ENCODE peak calls at places on chromosomes 12 and 14, in six cellular contexts. V is neuronal stem cell, H is OCI-LY7, I is mesendoderm, X is aorta, G is fibroblast of lung. K is an unnamed sample.

GRCh38 chr12:49675137-49675536 is 32.1 kb downstream of the FMNL3 start:
- DNase-seq in X (no peak), I (no peak), V (no peak), H (no peak), G (no peak), K (no peak)

GRCh38 chr14:100328495-100329163 is 5.5 kb downstream of the SLC25A47 start:
- DNase-seq in H (no peak), X (no peak), G (no peak), V (no peak), I (no peak), K (no peak)

GRCh38 chr12:132414634-132415340 is 75.2 kb upstream of the FBRSL1 start:
- DNase-seq in H (peak; percentile 82), G (peak; percentile 72), I (peak; percentile 74), V (peak; percentile 75), X (peak; percentile 90), K (peak; percentile 60)

GRCh38 chr12:72586456-72586855 is 314.3 kb downstream of the TRHDE start:
- DNase-seq in H (no peak), I (peak; percentile 85), G (no peak), X (no peak), V (no peak), K (no peak)

GRCh38 chr14:104375551-104376201 is 203.9 kb upstream of the C14orf180 start:
- DNase-seq in X (peak; percentile 40), I (no peak), H (no peak), V (no peak), G (no peak), K (no peak)

GRCh38 chr12:105444050-105444808 is 113.7 kb downstream of the C12orf75 start:
- DNase-seq in G (no peak), I (no peak), H (no peak), X (no peak), V (no peak), K (no peak)

GRCh38 chr12:6752181-6752930 is 585 bp downstream of the MLF2 start:
- DNase-seq in V (no peak), H (peak; percentile 42), I (peak; percentile 77), X (peak; percentile 83), G (peak; percentile 61), K (peak; percentile 84)

GRCh38 chr12:9673404-9674225 is 4.1 kb downstream of the CLEC2D start:
- DNase-seq in V (no peak), G (peak; percentile 92), I (peak; percentile 79), H (peak; percentile 43), X (peak; percentile 78), K (peak; percentile 92)

GRCh38 chr14:35999264-35999663 is 173.1 kb downstream of the BRMS1L start:
- DNase-seq in G (no peak), H (no peak), V (no peak), I (no peak), X (no peak), K (no peak)

GRCh38 chr12:5509122-5509521 is 77.2 kb downstream of the NTF3 start:
- DNase-seq in G (no peak), V (no peak), H (no peak), I (no peak), X (no peak), K (no peak)

GRCh38 chr12:117025481-117026151 is 73.6 kb downstream of the TESC start:
- DNase-seq in X (peak; percentile 47), G (peak; percentile 67), V (peak; percentile 71), I (peak; percentile 84), H (peak; percentile 69), K (peak; percentile 74)

GRCh38 chr14:50542941-50543418 is 10.6 kb upstream of the MAP4K5 start:
- DNase-seq in V (peak; percentile 30), I (peak; percentile 58), X (no peak), G (peak; percentile 68), H (peak; percentile 70), K (peak; percentile 51)

GRCh38 chr12:107406932-107407331 is 278.7 kb upstream of the PWP1 start:
- DNase-seq in I (no peak), X (no peak), G (no peak), H (no peak), V (no peak), K (no peak)

GRCh38 chr12:75489613-75490210 is 9.2 kb downstream of the GLIPR1 start:
- DNase-seq in V (no peak), H (no peak), I (no peak), G (peak; percentile 33), X (no peak), K (no peak)

GRCh38 chr14:103543140-103543539 is 14.1 kb downstream of the TRMT61A start:
- DNase-seq in G (no peak), I (no peak), X (peak; percentile 68), H (no peak), V (no peak), K (no peak)

GRCh38 chr14:97625512-97625911 is 828.3 kb downstream of the VRK1 start:
- DNase-seq in V (no peak), G (no peak), I (no peak), X (no peak), H (no peak), K (no peak)

GRCh38 chr12:16573652-16574077 is 32.3 kb downstream of the LMO3 start:
- DNase-seq in I (peak; percentile 98), X (no peak), G (peak; percentile 91), H (no peak), V (peak; percentile 38), K (peak; percentile 47)

GRCh38 chr14:38627163-38627562 is 371.3 kb upstream of the CLEC14A start:
- DNase-seq in X (no peak), V (no peak), H (no peak), G (no peak), I (no peak), K (no peak)

DNA sequence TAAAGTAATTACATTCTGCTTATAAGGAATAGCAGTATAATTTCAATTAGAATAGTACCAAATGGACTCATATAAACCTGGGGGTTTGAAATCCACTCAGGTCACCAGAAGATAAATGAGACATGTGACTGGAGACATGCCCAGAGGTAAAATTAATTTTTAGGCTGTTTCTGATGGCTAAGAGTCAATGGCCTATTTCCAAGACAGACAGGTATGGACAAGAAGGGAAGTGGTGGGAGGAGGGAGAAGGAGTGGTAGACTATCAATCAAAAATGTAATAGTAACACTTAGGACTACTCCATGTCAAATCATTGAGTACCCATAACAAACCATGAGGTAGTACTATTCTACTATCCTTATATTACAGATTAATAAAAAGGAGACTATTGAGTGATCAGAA is 544.0 kb downstream of the GALC start:
- DNase-seq in H (no peak), X (no peak), V (no peak), G (no peak), I (no peak), K (no peak)
- H3K27ac ChIP-seq in H (no peak overlapping the region), X (no peak overlapping the region), V (no peak overlapping the region), G (no peak overlapping the region), I (no peak overlapping the region), K (no peak overlapping the region)

GRCh38 chr14:21262410-21262809 is 6.8 kb downstream of the HNRNPC start:
- DNase-seq in H (no peak), X (peak; percentile 33), I (no peak), V (no peak), G (no peak), K (no peak)

GRCh38 chr14:21261824-21262223 is 7.4 kb downstream of the HNRNPC start:
- DNase-seq in V (no peak), X (no peak), G (no peak), I (no peak), H (no peak), K (no peak)

GRCh38 chr14:21267431-21267845 is 1.8 kb downstream of the HNRNPC start:
- DNase-seq in I (no peak), G (no peak), X (no peak), H (peak; percentile 44), V (no peak), K (peak; percentile 29)

GRCh38 chr14:21264025-21264801 is 5.0 kb downstream of the HNRNPC start:
- DNase-seq in X (no peak), H (no peak), G (peak; percentile 74), V (no peak), I (no peak), K (peak; percentile 84)

DNA sequence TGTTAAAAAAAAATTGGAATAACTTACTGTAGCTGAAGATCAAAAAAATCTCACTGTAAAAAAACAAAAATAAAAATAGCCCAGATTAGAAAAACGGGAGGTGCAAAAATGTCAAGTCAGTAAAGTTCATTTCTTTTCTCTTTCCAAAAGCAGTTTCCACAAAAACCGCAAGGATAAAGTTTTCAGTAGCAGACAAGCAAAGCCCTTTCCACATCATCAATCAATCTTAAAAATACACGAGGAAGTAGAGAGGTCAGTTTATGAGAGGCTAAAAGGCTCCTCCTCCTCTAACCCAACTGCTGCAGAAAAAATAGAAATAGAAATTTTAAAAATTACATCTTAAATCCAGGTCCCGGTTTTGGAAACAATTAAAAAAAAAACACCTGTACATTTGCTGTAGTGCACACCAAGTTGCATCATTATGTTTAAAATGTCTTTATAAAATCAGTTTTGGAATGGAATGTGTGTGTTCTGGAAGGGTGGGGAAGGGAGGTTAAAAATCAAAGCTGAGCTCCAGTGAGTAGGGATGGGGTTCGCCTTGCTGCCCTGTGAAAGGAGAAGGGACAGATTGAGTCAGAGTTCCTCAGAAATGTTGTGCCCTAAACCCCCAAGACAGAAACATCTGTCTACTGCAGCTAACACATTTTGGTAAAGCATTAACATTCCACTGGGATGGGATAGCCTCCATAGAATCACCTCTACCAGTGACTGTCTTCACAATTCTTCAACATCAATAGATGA is 5.8 kb downstream of the HNRNPC start:
- DNase-seq in G (peak; percentile 79), V (no peak), H (no peak), I (no peak), X (no peak), K (peak; percentile 29)
- H3K27ac ChIP-seq in G (peak overlapping the region; percentile 56), V (no peak overlapping the region), H (no peak overlapping the region), I (no peak overlapping the region), X (no peak overlapping the region), K (peak overlapping the region; percentile 65)

GRCh38 chr14:77040309-77040994 is 11.9 kb upstream of the IRF2BPL start:
- DNase-seq in V (no peak), G (peak; percentile 100), H (peak; percentile 94), X (peak; percentile 100), I (peak; percentile 91), K (peak; percentile 100)

GRCh38 chr14:77043177-77043983 is 14.9 kb upstream of the IRF2BPL start:
- DNase-seq in X (peak; percentile 60), V (no peak), G (peak; percentile 88), H (no peak), I (no peak), K (peak; percentile 91)

GRCh38 chr14:77040059-77040308 is 11.5 kb upstream of the IRF2BPL start:
- DNase-seq in X (no peak), V (no peak), G (no peak), H (no peak), I (no peak), K (no peak)

GRCh38 chr14:77040995-77041744 is 12.7 kb upstream of the IRF2BPL start:
- DNase-seq in H (no peak), V (no peak), X (peak; percentile 65), G (no peak), I (peak; percentile 55), K (peak; percentile 33)

GRCh38 chr14:77041837-77042557 is 13.5 kb upstream of the IRF2BPL start:
- DNase-seq in X (peak; percentile 81), I (no peak), H (no peak), G (peak; percentile 95), V (no peak), K (peak; percentile 88)
- H3K27ac ChIP-seq in X (peak overlapping the region; percentile 48), I (no peak overlapping the region), H (peak overlapping the region; percentile 96), G (peak overlapping the region; percentile 98), V (no peak overlapping the region), K (peak overlapping the region; percentile 89)

DNA sequence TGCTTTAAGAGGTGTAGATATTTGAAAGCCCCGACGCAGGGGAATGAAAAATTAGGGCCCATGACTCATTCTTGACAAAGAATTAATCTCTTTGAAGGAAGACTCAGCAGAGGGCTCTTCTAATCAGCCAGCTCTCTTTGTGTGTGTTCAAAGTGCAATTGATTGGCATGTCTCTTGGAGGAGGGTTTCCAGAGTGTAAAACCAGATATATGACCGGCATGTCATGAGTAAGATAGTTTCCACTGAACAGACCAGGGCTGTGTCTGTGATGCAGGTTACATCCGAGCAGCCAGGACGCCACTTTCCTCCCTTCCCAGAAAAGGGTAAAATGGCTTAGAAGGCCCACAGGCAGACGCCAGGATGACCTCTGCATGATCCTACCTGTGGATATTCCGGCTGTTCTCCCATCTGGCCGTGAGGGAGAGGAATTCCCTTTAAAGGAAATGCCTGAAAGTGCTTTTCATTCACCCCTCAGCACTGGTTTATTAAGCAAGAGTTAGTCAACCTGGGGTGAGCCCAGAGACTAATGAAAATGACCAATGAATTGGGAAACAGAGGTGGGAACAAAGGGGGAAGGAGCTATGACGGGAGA is 7.2 kb upstream of the KRT75 start:
- DNase-seq in V (no peak), X (no peak), I (no peak), G (no peak), H (no peak), K (no peak)
- H3K27ac ChIP-seq in V (peak overlapping the region; percentile 55), X (no peak overlapping the region), I (no peak overlapping the region), G (no peak overlapping the region), H (no peak overlapping the region), K (no peak overlapping the region)